ENCODE peak calls at places on chromosome 2, in ten cellular contexts. One of them, this sample, is unnamed.

GRCh38 chr2:234463626-234464290 is 33.1 kb downstream of the ARL4C start:
- DNase-seq in pancreas: no peak
- DNase-seq in AG09319: no peak
- DNase-seq in IMR-90: peak
- DNase-seq in left lung: no peak
- DNase-seq in endothelial cell: no peak
- DNase-seq in glutamatergic neuron: no peak
- DNase-seq in lower leg skin: peak
- DNase-seq in fibroblast of the aortic adventitia: no peak
- DNase-seq in neural progenitor cell: no peak
- DNase-seq in this sample: no peak

GRCh38 chr2:97645112-97645699 is 656 bp upstream of the COX5B start:
- DNase-seq in pancreas: peak
- DNase-seq in AG09319: no peak
- DNase-seq in IMR-90: no peak
- DNase-seq in left lung: peak
- DNase-seq in endothelial cell: peak
- DNase-seq in glutamatergic neuron: no peak
- DNase-seq in lower leg skin: no peak
- DNase-seq in fibroblast of the aortic adventitia: no peak
- DNase-seq in neural progenitor cell: peak
- DNase-seq in this sample: peak

GRCh38 chr2:3404495-3404894 is 25.0 kb downstream of the TRAPPC12 start:
- DNase-seq in pancreas: no peak
- DNase-seq in AG09319: no peak
- DNase-seq in IMR-90: no peak
- DNase-seq in left lung: no peak
- DNase-seq in endothelial cell: no peak
- DNase-seq in glutamatergic neuron: no peak
- DNase-seq in lower leg skin: no peak
- DNase-seq in fibroblast of the aortic adventitia: no peak
- DNase-seq in neural progenitor cell: no peak
- DNase-seq in this sample: no peak

GRCh38 chr2:233063269-233063975 is 3.3 kb downstream of the INPP5D start:
- DNase-seq in pancreas: no peak
- DNase-seq in AG09319: no peak
- DNase-seq in IMR-90: no peak
- DNase-seq in left lung: no peak
- DNase-seq in endothelial cell: no peak
- DNase-seq in glutamatergic neuron: no peak
- DNase-seq in lower leg skin: no peak
- DNase-seq in fibroblast of the aortic adventitia: no peak
- DNase-seq in neural progenitor cell: peak
- DNase-seq in this sample: peak

GRCh38 chr2:144849612-144850011 is 329.7 kb upstream of the ZEB2 start:
- DNase-seq in pancreas: peak
- DNase-seq in AG09319: no peak
- DNase-seq in IMR-90: no peak
- DNase-seq in left lung: no peak
- DNase-seq in endothelial cell: no peak
- DNase-seq in glutamatergic neuron: no peak
- DNase-seq in lower leg skin: no peak
- DNase-seq in fibroblast of the aortic adventitia: no peak
- DNase-seq in neural progenitor cell: no peak
- DNase-seq in this sample: no peak

GRCh38 chr2:207720517-207721187 is 9.2 kb downstream of the CCNYL1 start:
- DNase-seq in pancreas: no peak
- DNase-seq in AG09319: no peak
- DNase-seq in IMR-90: no peak
- DNase-seq in left lung: no peak
- DNase-seq in endothelial cell: no peak
- DNase-seq in glutamatergic neuron: no peak
- DNase-seq in lower leg skin: no peak
- DNase-seq in fibroblast of the aortic adventitia: no peak
- DNase-seq in neural progenitor cell: no peak
- DNase-seq in this sample: no peak

GRCh38 chr2:181124499-181124898 is 144.1 kb downstream of the UBE2E3 start:
- DNase-seq in pancreas: no peak
- DNase-seq in AG09319: no peak
- DNase-seq in IMR-90: peak
- DNase-seq in left lung: no peak
- DNase-seq in endothelial cell: no peak
- DNase-seq in glutamatergic neuron: no peak
- DNase-seq in lower leg skin: no peak
- DNase-seq in fibroblast of the aortic adventitia: no peak
- DNase-seq in neural progenitor cell: no peak
- DNase-seq in this sample: no peak

GRCh38 chr2:240815761-240816583 is 4.0 kb downstream of the KIF1A start:
- DNase-seq in pancreas: no peak
- DNase-seq in AG09319: no peak
- DNase-seq in IMR-90: no peak
- DNase-seq in left lung: peak
- DNase-seq in endothelial cell: no peak
- DNase-seq in glutamatergic neuron: no peak
- DNase-seq in lower leg skin: no peak
- DNase-seq in fibroblast of the aortic adventitia: no peak
- DNase-seq in neural progenitor cell: no peak
- DNase-seq in this sample: peak

GRCh38 chr2:33129261-33129660 is 182.5 kb downstream of the LTBP1 start:
- DNase-seq in pancreas: no peak
- DNase-seq in AG09319: no peak
- DNase-seq in IMR-90: no peak
- DNase-seq in left lung: no peak
- DNase-seq in endothelial cell: no peak
- DNase-seq in glutamatergic neuron: no peak
- DNase-seq in lower leg skin: no peak
- DNase-seq in fibroblast of the aortic adventitia: no peak
- DNase-seq in neural progenitor cell: no peak
- DNase-seq in this sample: no peak

GRCh38 chr2:199315299-199316179 is 142.2 kb downstream of the SATB2 start:
- DNase-seq in pancreas: no peak
- DNase-seq in AG09319: no peak
- DNase-seq in IMR-90: peak
- DNase-seq in left lung: no peak
- DNase-seq in endothelial cell: peak
- DNase-seq in glutamatergic neuron: no peak
- DNase-seq in lower leg skin: no peak
- DNase-seq in fibroblast of the aortic adventitia: peak
- DNase-seq in neural progenitor cell: peak
- DNase-seq in this sample: no peak

GRCh38 chr2:165452327-165452726 is 17.2 kb upstream of the CSRNP3 start:
- DNase-seq in pancreas: no peak
- DNase-seq in AG09319: no peak
- DNase-seq in IMR-90: no peak
- DNase-seq in left lung: no peak
- DNase-seq in endothelial cell: no peak
- DNase-seq in glutamatergic neuron: no peak
- DNase-seq in lower leg skin: no peak
- DNase-seq in fibroblast of the aortic adventitia: no peak
- DNase-seq in neural progenitor cell: no peak
- DNase-seq in this sample: no peak

GRCh38 chr2:172052000-172052983 is 33.0 kb upstream of the DLX1 start:
- DNase-seq in pancreas: no peak
- DNase-seq in AG09319: no peak
- DNase-seq in IMR-90: peak
- DNase-seq in left lung: no peak
- DNase-seq in endothelial cell: no peak
- DNase-seq in glutamatergic neuron: no peak
- DNase-seq in lower leg skin: no peak
- DNase-seq in fibroblast of the aortic adventitia: peak
- DNase-seq in neural progenitor cell: no peak
- DNase-seq in this sample: peak

GRCh38 chr2:151576080-151576479 is 158.2 kb downstream of the NEB start:
- DNase-seq in pancreas: no peak
- DNase-seq in AG09319: no peak
- DNase-seq in IMR-90: no peak
- DNase-seq in left lung: peak
- DNase-seq in endothelial cell: no peak
- DNase-seq in glutamatergic neuron: no peak
- DNase-seq in lower leg skin: no peak
- DNase-seq in fibroblast of the aortic adventitia: no peak
- DNase-seq in neural progenitor cell: no peak
- DNase-seq in this sample: no peak

GRCh38 chr2:53445376-53446072 is 322.1 kb upstream of the CHAC2 start:
- DNase-seq in pancreas: no peak
- DNase-seq in AG09319: no peak
- DNase-seq in IMR-90: peak
- DNase-seq in left lung: no peak
- DNase-seq in endothelial cell: no peak
- DNase-seq in glutamatergic neuron: no peak
- DNase-seq in lower leg skin: no peak
- DNase-seq in fibroblast of the aortic adventitia: peak
- DNase-seq in neural progenitor cell: no peak
- DNase-seq in this sample: no peak

GRCh38 chr2:53437371-53437770 is 330.2 kb upstream of the CHAC2 start:
- DNase-seq in pancreas: no peak
- DNase-seq in AG09319: no peak
- DNase-seq in IMR-90: peak
- DNase-seq in left lung: no peak
- DNase-seq in endothelial cell: no peak
- DNase-seq in glutamatergic neuron: no peak
- DNase-seq in lower leg skin: no peak
- DNase-seq in fibroblast of the aortic adventitia: no peak
- DNase-seq in neural progenitor cell: no peak
- DNase-seq in this sample: no peak

GRCh38 chr2:53438692-53439091 is 328.9 kb upstream of the CHAC2 start:
- DNase-seq in pancreas: no peak
- DNase-seq in AG09319: no peak
- DNase-seq in IMR-90: no peak
- DNase-seq in left lung: no peak
- DNase-seq in endothelial cell: no peak
- DNase-seq in glutamatergic neuron: no peak
- DNase-seq in lower leg skin: no peak
- DNase-seq in fibroblast of the aortic adventitia: no peak
- DNase-seq in neural progenitor cell: no peak
- DNase-seq in this sample: no peak

GRCh38 chr2:53438056-53438455 is 329.5 kb upstream of the CHAC2 start:
- DNase-seq in pancreas: no peak
- DNase-seq in AG09319: no peak
- DNase-seq in IMR-90: no peak
- DNase-seq in left lung: no peak
- DNase-seq in endothelial cell: no peak
- DNase-seq in glutamatergic neuron: no peak
- DNase-seq in lower leg skin: no peak
- DNase-seq in fibroblast of the aortic adventitia: no peak
- DNase-seq in neural progenitor cell: no peak
- DNase-seq in this sample: no peak

GRCh38 chr2:53442783-53443182 is 324.8 kb upstream of the CHAC2 start:
- DNase-seq in pancreas: no peak
- DNase-seq in AG09319: no peak
- DNase-seq in IMR-90: no peak
- DNase-seq in left lung: no peak
- DNase-seq in endothelial cell: peak
- DNase-seq in glutamatergic neuron: peak
- DNase-seq in lower leg skin: no peak
- DNase-seq in fibroblast of the aortic adventitia: no peak
- DNase-seq in neural progenitor cell: peak
- DNase-seq in this sample: no peak
- TF ChIP-seq CTCF in pancreas: no peak
- TF ChIP-seq CTCF in AG09319: no peak
- TF ChIP-seq CTCF in IMR-90: no peak
- TF ChIP-seq CTCF in left lung: no peak
- TF ChIP-seq CTCF in endothelial cell: no peak
- TF ChIP-seq CTCF in glutamatergic neuron: no peak
- TF ChIP-seq CTCF in lower leg skin: no peak
- TF ChIP-seq CTCF in fibroblast of the aortic adventitia: no peak
- TF ChIP-seq CTCF in neural progenitor cell: peak
- TF ChIP-seq CTCF in this sample: no peak

DNA sequence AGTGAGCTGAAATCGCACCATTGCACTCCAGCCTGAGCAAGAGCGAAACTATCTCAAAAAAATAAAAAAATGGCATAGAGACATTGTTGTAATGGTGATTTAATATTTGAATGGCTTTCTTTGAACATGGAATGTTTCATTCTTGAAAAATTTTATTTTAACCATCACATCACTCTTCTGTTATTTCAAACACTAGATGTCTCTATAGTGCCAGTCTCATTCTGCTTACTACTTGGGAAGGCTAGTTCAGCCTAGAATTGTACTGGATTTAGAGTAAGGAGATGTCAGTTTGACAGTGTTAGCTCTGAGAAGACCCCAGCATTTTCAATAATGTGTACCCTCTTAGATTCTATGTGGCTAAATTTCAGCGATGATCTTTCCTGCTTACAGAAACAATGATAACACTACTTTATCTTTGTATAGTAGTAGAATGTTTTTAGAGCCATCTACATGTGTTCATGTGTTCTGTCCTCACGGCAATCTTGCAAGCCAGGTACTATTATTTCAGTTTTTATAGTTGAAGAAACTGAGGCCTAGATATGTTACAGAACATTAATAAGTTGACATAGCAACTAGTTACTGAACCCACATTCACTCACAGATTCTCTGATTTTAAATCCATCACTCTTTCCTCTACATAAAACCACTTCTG is 142.9 kb upstream of the ZSWIM2 start:
- DNase-seq in pancreas: no peak
- DNase-seq in AG09319: no peak
- DNase-seq in IMR-90: no peak
- DNase-seq in left lung: no peak
- DNase-seq in endothelial cell: no peak
- DNase-seq in glutamatergic neuron: no peak
- DNase-seq in lower leg skin: no peak
- DNase-seq in fibroblast of the aortic adventitia: peak
- DNase-seq in neural progenitor cell: no peak
- DNase-seq in this sample: no peak
- TF ChIP-seq CTCF in pancreas: no peak
- TF ChIP-seq CTCF in AG09319: no peak
- TF ChIP-seq CTCF in IMR-90: no peak
- TF ChIP-seq CTCF in left lung: no peak
- TF ChIP-seq CTCF in endothelial cell: no peak
- TF ChIP-seq CTCF in glutamatergic neuron: no peak
- TF ChIP-seq CTCF in lower leg skin: no peak
- TF ChIP-seq CTCF in fibroblast of the aortic adventitia: no peak
- TF ChIP-seq CTCF in neural progenitor cell: peak
- TF ChIP-seq CTCF in this sample: no peak

DNA sequence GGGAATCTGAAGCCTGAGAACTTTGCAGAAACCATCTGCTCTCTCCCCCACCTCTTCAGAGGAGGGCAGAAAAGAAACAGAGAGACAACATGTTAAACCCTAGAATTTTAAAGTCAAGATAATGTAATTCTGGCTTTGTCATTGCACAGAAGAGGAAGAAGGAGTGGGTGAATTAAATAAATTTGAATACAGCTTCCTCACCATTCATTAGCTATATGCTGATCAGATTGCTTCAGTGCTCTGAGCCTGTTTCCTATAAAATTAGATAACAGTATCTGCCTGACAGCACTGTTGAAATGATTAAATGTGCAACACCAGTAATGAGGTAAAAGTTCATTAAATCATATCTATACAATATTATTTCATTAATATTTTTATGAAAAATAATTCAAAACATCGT is 247.4 kb downstream of the CNTNAP5 start:
- DNase-seq in pancreas: no peak
- DNase-seq in AG09319: no peak
- DNase-seq in IMR-90: no peak
- DNase-seq in left lung: no peak
- DNase-seq in endothelial cell: no peak
- DNase-seq in glutamatergic neuron: no peak
- DNase-seq in lower leg skin: no peak
- DNase-seq in fibroblast of the aortic adventitia: no peak
- DNase-seq in neural progenitor cell: no peak
- DNase-seq in this sample: no peak
- TF ChIP-seq CTCF in pancreas: no peak
- TF ChIP-seq CTCF in AG09319: no peak
- TF ChIP-seq CTCF in IMR-90: no peak
- TF ChIP-seq CTCF in left lung: no peak
- TF ChIP-seq CTCF in endothelial cell: no peak
- TF ChIP-seq CTCF in glutamatergic neuron: no peak
- TF ChIP-seq CTCF in lower leg skin: no peak
- TF ChIP-seq CTCF in fibroblast of the aortic adventitia: no peak
- TF ChIP-seq CTCF in neural progenitor cell: no peak
- TF ChIP-seq CTCF in this sample: no peak

GRCh38 chr2:237604960-237605359 is 14.4 kb upstream of the RAB17 start:
- DNase-seq in pancreas: peak
- DNase-seq in AG09319: no peak
- DNase-seq in IMR-90: peak
- DNase-seq in left lung: no peak
- DNase-seq in endothelial cell: no peak
- DNase-seq in glutamatergic neuron: no peak
- DNase-seq in lower leg skin: no peak
- DNase-seq in fibroblast of the aortic adventitia: peak
- DNase-seq in neural progenitor cell: no peak
- DNase-seq in this sample: no peak
- TF ChIP-seq CTCF in pancreas: peak
- TF ChIP-seq CTCF in AG09319: peak
- TF ChIP-seq CTCF in IMR-90: peak
- TF ChIP-seq CTCF in left lung: peak
- TF ChIP-seq CTCF in endothelial cell: no peak
- TF ChIP-seq CTCF in glutamatergic neuron: no peak
- TF ChIP-seq CTCF in lower leg skin: no peak
- TF ChIP-seq CTCF in fibroblast of the aortic adventitia: peak
- TF ChIP-seq CTCF in neural progenitor cell: no peak
- TF ChIP-seq CTCF in this sample: peak

This sample was measured in GM13976.